ENCODE peak calls at places on chromosomes 7 and 10, in ten cellular contexts. One of them, this sample, is unnamed.

GRCh38 chr10:124446830-124447740 is 2.8 kb downstream of the NKX1-2 start:
- DNase-seq in mesothelial cell of epicardium: no peak
- DNase-seq in tibial nerve: no peak
- DNase-seq in GM20000: peak
- DNase-seq in activated CD8-positive, alpha-beta T cell treated with anti-CD3 and anti-CD28 coated beads for 36 hours: no peak
- DNase-seq in fibroblast of lung: no peak
- DNase-seq in Calu3: no peak
- DNase-seq in spleen: no peak
- DNase-seq in fibroblast of pulmonary artery: no peak
- DNase-seq in cardiac fibroblast: no peak
- DNase-seq in this sample: no peak

GRCh38 chr10:118522791-118523498 is 72.5 kb downstream of the PRLHR start:
- DNase-seq in cardiac fibroblast: peak
- DNase-seq in tibial nerve: no peak
- DNase-seq in activated CD8-positive, alpha-beta T cell treated with anti-CD3 and anti-CD28 coated beads for 36 hours: no peak
- DNase-seq in fibroblast of pulmonary artery: peak
- DNase-seq in mesothelial cell of epicardium: no peak
- DNase-seq in fibroblast of lung: no peak
- DNase-seq in Calu3: no peak
- DNase-seq in spleen: no peak
- DNase-seq in GM20000: no peak
- DNase-seq in this sample: no peak

GRCh38 chr7:39678935-39679690 is 55.7 kb downstream of the RALA start:
- DNase-seq in tibial nerve: no peak
- DNase-seq in fibroblast of pulmonary artery: no peak
- DNase-seq in mesothelial cell of epicardium: no peak
- DNase-seq in spleen: no peak
- DNase-seq in Calu3: no peak
- DNase-seq in GM20000: no peak
- DNase-seq in cardiac fibroblast: no peak
- DNase-seq in activated CD8-positive, alpha-beta T cell treated with anti-CD3 and anti-CD28 coated beads for 36 hours: no peak
- DNase-seq in fibroblast of lung: peak
- DNase-seq in this sample: no peak

GRCh38 chr7:134766779-134767566 is 12.5 kb upstream of the CALD1 start:
- DNase-seq in tibial nerve: peak
- DNase-seq in fibroblast of lung: peak
- DNase-seq in Calu3: peak
- DNase-seq in activated CD8-positive, alpha-beta T cell treated with anti-CD3 and anti-CD28 coated beads for 36 hours: no peak
- DNase-seq in GM20000: peak
- DNase-seq in mesothelial cell of epicardium: no peak
- DNase-seq in fibroblast of pulmonary artery: peak
- DNase-seq in spleen: no peak
- DNase-seq in cardiac fibroblast: peak
- DNase-seq in this sample: no peak

GRCh38 chr7:130063036-130063435 is 7.3 kb upstream of the KLHDC10 start:
- DNase-seq in mesothelial cell of epicardium: peak
- DNase-seq in activated CD8-positive, alpha-beta T cell treated with anti-CD3 and anti-CD28 coated beads for 36 hours: peak
- DNase-seq in spleen: peak
- DNase-seq in tibial nerve: no peak
- DNase-seq in GM20000: peak
- DNase-seq in fibroblast of lung: peak
- DNase-seq in cardiac fibroblast: peak
- DNase-seq in fibroblast of pulmonary artery: peak
- DNase-seq in Calu3: peak
- DNase-seq in this sample: no peak

GRCh38 chr7:85023066-85023687 is 163.7 kb downstream of the SEMA3D start:
- DNase-seq in mesothelial cell of epicardium: no peak
- DNase-seq in cardiac fibroblast: peak
- DNase-seq in fibroblast of pulmonary artery: peak
- DNase-seq in spleen: no peak
- DNase-seq in activated CD8-positive, alpha-beta T cell treated with anti-CD3 and anti-CD28 coated beads for 36 hours: peak
- DNase-seq in GM20000: no peak
- DNase-seq in tibial nerve: peak
- DNase-seq in Calu3: peak
- DNase-seq in fibroblast of lung: peak
- DNase-seq in this sample: no peak

GRCh38 chr7:5406957-5407930 is 16.4 kb downstream of the TNRC18 start:
- DNase-seq in tibial nerve: no peak
- DNase-seq in Calu3: no peak
- DNase-seq in fibroblast of lung: no peak
- DNase-seq in cardiac fibroblast: no peak
- DNase-seq in fibroblast of pulmonary artery: no peak
- DNase-seq in GM20000: no peak
- DNase-seq in activated CD8-positive, alpha-beta T cell treated with anti-CD3 and anti-CD28 coated beads for 36 hours: no peak
- DNase-seq in mesothelial cell of epicardium: no peak
- DNase-seq in spleen: no peak
- DNase-seq in this sample: no peak

GRCh38 chr7:142459557-142459963 is 201.7 kb upstream of the PRSS58 start:
- DNase-seq in fibroblast of lung: peak
- DNase-seq in tibial nerve: no peak
- DNase-seq in GM20000: peak
- DNase-seq in cardiac fibroblast: peak
- DNase-seq in activated CD8-positive, alpha-beta T cell treated with anti-CD3 and anti-CD28 coated beads for 36 hours: peak
- DNase-seq in mesothelial cell of epicardium: no peak
- DNase-seq in fibroblast of pulmonary artery: peak
- DNase-seq in Calu3: peak
- DNase-seq in spleen: no peak
- DNase-seq in this sample: no peak

GRCh38 chr7:50782376-50783208 is at the start of gene GRB10:
- DNase-seq in mesothelial cell of epicardium: no peak
- DNase-seq in GM20000: no peak
- DNase-seq in spleen: no peak
- DNase-seq in cardiac fibroblast: peak
- DNase-seq in tibial nerve: no peak
- DNase-seq in fibroblast of pulmonary artery: peak
- DNase-seq in activated CD8-positive, alpha-beta T cell treated with anti-CD3 and anti-CD28 coated beads for 36 hours: no peak
- DNase-seq in Calu3: peak
- DNase-seq in fibroblast of lung: peak
- DNase-seq in this sample: peak

GRCh38 chr7:157726764-157727163 is 390.0 kb downstream of the DNAJB6 start:
- DNase-seq in fibroblast of lung: no peak
- DNase-seq in Calu3: no peak
- DNase-seq in activated CD8-positive, alpha-beta T cell treated with anti-CD3 and anti-CD28 coated beads for 36 hours: no peak
- DNase-seq in tibial nerve: no peak
- DNase-seq in spleen: no peak
- DNase-seq in fibroblast of pulmonary artery: no peak
- DNase-seq in cardiac fibroblast: no peak
- DNase-seq in GM20000: no peak
- DNase-seq in mesothelial cell of epicardium: no peak
- DNase-seq in this sample: no peak

GRCh38 chr7:157730614-157731013 is 393.8 kb downstream of the DNAJB6 start:
- DNase-seq in Calu3: no peak
- DNase-seq in GM20000: no peak
- DNase-seq in fibroblast of lung: no peak
- DNase-seq in tibial nerve: no peak
- DNase-seq in activated CD8-positive, alpha-beta T cell treated with anti-CD3 and anti-CD28 coated beads for 36 hours: no peak
- DNase-seq in fibroblast of pulmonary artery: no peak
- DNase-seq in mesothelial cell of epicardium: no peak
- DNase-seq in cardiac fibroblast: no peak
- DNase-seq in spleen: no peak
- DNase-seq in this sample: no peak

GRCh38 chr7:157727964-157728615 is 391.3 kb downstream of the DNAJB6 start:
- DNase-seq in spleen: no peak
- DNase-seq in GM20000: no peak
- DNase-seq in mesothelial cell of epicardium: no peak
- DNase-seq in tibial nerve: no peak
- DNase-seq in fibroblast of lung: no peak
- DNase-seq in cardiac fibroblast: no peak
- DNase-seq in Calu3: no peak
- DNase-seq in activated CD8-positive, alpha-beta T cell treated with anti-CD3 and anti-CD28 coated beads for 36 hours: no peak
- DNase-seq in fibroblast of pulmonary artery: no peak
- DNase-seq in this sample: no peak

GRCh38 chr7:157734926-157735640 is 398.3 kb downstream of the DNAJB6 start:
- DNase-seq in fibroblast of pulmonary artery: no peak
- DNase-seq in mesothelial cell of epicardium: no peak
- DNase-seq in spleen: no peak
- DNase-seq in tibial nerve: no peak
- DNase-seq in fibroblast of lung: no peak
- DNase-seq in cardiac fibroblast: no peak
- DNase-seq in Calu3: no peak
- DNase-seq in activated CD8-positive, alpha-beta T cell treated with anti-CD3 and anti-CD28 coated beads for 36 hours: no peak
- DNase-seq in GM20000: no peak
- DNase-seq in this sample: no peak

GRCh38 chr7:157729566-157729965 is 392.8 kb downstream of the DNAJB6 start:
- DNase-seq in tibial nerve: no peak
- DNase-seq in fibroblast of pulmonary artery: no peak
- DNase-seq in cardiac fibroblast: no peak
- DNase-seq in spleen: no peak
- DNase-seq in GM20000: no peak
- DNase-seq in fibroblast of lung: no peak
- DNase-seq in activated CD8-positive, alpha-beta T cell treated with anti-CD3 and anti-CD28 coated beads for 36 hours: no peak
- DNase-seq in mesothelial cell of epicardium: no peak
- DNase-seq in Calu3: no peak
- DNase-seq in this sample: no peak
- TF ChIP-seq CTCF in tibial nerve: no peak
- TF ChIP-seq CTCF in fibroblast of pulmonary artery: no peak
- TF ChIP-seq CTCF in cardiac fibroblast: no peak
- TF ChIP-seq CTCF in spleen: no peak
- TF ChIP-seq CTCF in GM20000: no peak
- TF ChIP-seq CTCF in fibroblast of lung: no peak
- TF ChIP-seq CTCF in activated CD8-positive, alpha-beta T cell treated with anti-CD3 and anti-CD28 coated beads for 36 hours: no peak
- TF ChIP-seq CTCF in mesothelial cell of epicardium: no peak
- TF ChIP-seq CTCF in Calu3: no peak
- TF ChIP-seq CTCF in this sample: no peak

DNA sequence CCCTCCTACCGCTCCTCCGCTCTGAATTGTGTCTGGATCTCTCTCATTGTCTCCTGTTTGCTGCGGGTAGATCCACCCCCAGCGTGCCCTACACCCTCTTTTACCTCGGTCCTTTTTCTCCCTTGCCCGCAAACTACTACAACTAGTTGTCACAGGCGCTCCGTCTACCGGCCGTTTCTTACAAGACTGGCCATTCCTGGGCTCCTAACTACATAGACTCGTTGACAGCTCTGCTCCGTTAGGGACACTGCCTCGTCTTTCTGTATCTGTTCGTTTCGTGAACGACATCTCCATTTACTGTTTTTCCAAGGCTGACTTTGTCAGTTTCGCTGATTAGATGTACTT is 793 bp downstream of the TAF3 start:
- DNase-seq in mesothelial cell of epicardium: no peak
- DNase-seq in tibial nerve: peak
- DNase-seq in GM20000: peak
- DNase-seq in fibroblast of lung: peak
- DNase-seq in Calu3: peak
- DNase-seq in cardiac fibroblast: peak
- DNase-seq in spleen: no peak
- DNase-seq in activated CD8-positive, alpha-beta T cell treated with anti-CD3 and anti-CD28 coated beads for 36 hours: peak
- DNase-seq in fibroblast of pulmonary artery: peak
- DNase-seq in this sample: no peak
- TF ChIP-seq CTCF in mesothelial cell of epicardium: no peak
- TF ChIP-seq CTCF in tibial nerve: no peak
- TF ChIP-seq CTCF in GM20000: peak
- TF ChIP-seq CTCF in fibroblast of lung: peak
- TF ChIP-seq CTCF in Calu3: no peak
- TF ChIP-seq CTCF in cardiac fibroblast: peak
- TF ChIP-seq CTCF in spleen: no peak
- TF ChIP-seq CTCF in activated CD8-positive, alpha-beta T cell treated with anti-CD3 and anti-CD28 coated beads for 36 hours: peak
- TF ChIP-seq CTCF in fibroblast of pulmonary artery: peak
- TF ChIP-seq CTCF in this sample: no peak

GRCh38 chr10:102117391-102118159 is 2.6 kb downstream of the LDB1 start:
- DNase-seq in fibroblast of lung: peak
- DNase-seq in tibial nerve: peak
- DNase-seq in mesothelial cell of epicardium: peak
- DNase-seq in cardiac fibroblast: peak
- DNase-seq in fibroblast of pulmonary artery: peak
- DNase-seq in GM20000: no peak
- DNase-seq in Calu3: peak
- DNase-seq in activated CD8-positive, alpha-beta T cell treated with anti-CD3 and anti-CD28 coated beads for 36 hours: peak
- DNase-seq in spleen: peak
- DNase-seq in this sample: peak
- TF ChIP-seq CTCF in fibroblast of lung: no peak
- TF ChIP-seq CTCF in tibial nerve: peak
- TF ChIP-seq CTCF in mesothelial cell of epicardium: no peak
- TF ChIP-seq CTCF in cardiac fibroblast: peak
- TF ChIP-seq CTCF in fibroblast of pulmonary artery: peak
- TF ChIP-seq CTCF in GM20000: no peak
- TF ChIP-seq CTCF in Calu3: no peak
- TF ChIP-seq CTCF in activated CD8-positive, alpha-beta T cell treated with anti-CD3 and anti-CD28 coated beads for 36 hours: peak
- TF ChIP-seq CTCF in spleen: peak
- TF ChIP-seq CTCF in this sample: no peak

GRCh38 chr7:118068-118802 is 74.1 kb upstream of the FAM20C start:
- DNase-seq in fibroblast of lung: no peak
- DNase-seq in Calu3: no peak
- DNase-seq in tibial nerve: no peak
- DNase-seq in fibroblast of pulmonary artery: no peak
- DNase-seq in GM20000: no peak
- DNase-seq in cardiac fibroblast: no peak
- DNase-seq in spleen: no peak
- DNase-seq in activated CD8-positive, alpha-beta T cell treated with anti-CD3 and anti-CD28 coated beads for 36 hours: no peak
- DNase-seq in mesothelial cell of epicardium: no peak
- DNase-seq in this sample: peak

GRCh38 chr7:119377-120163 is 72.8 kb upstream of the FAM20C start:
- DNase-seq in tibial nerve: peak
- DNase-seq in GM20000: no peak
- DNase-seq in cardiac fibroblast: peak
- DNase-seq in activated CD8-positive, alpha-beta T cell treated with anti-CD3 and anti-CD28 coated beads for 36 hours: no peak
- DNase-seq in fibroblast of pulmonary artery: no peak
- DNase-seq in Calu3: no peak
- DNase-seq in fibroblast of lung: peak
- DNase-seq in mesothelial cell of epicardium: no peak
- DNase-seq in spleen: no peak
- DNase-seq in this sample: peak

GRCh38 chr7:120164-120555 is 72.2 kb upstream of the FAM20C start:
- DNase-seq in activated CD8-positive, alpha-beta T cell treated with anti-CD3 and anti-CD28 coated beads for 36 hours: no peak
- DNase-seq in GM20000: no peak
- DNase-seq in Calu3: no peak
- DNase-seq in tibial nerve: no peak
- DNase-seq in mesothelial cell of epicardium: no peak
- DNase-seq in cardiac fibroblast: no peak
- DNase-seq in fibroblast of lung: no peak
- DNase-seq in fibroblast of pulmonary artery: no peak
- DNase-seq in spleen: no peak
- DNase-seq in this sample: no peak

GRCh38 chr7:120591-120991 is 71.8 kb upstream of the FAM20C start:
- DNase-seq in fibroblast of pulmonary artery: no peak
- DNase-seq in tibial nerve: no peak
- DNase-seq in fibroblast of lung: no peak
- DNase-seq in cardiac fibroblast: no peak
- DNase-seq in Calu3: peak
- DNase-seq in GM20000: no peak
- DNase-seq in spleen: no peak
- DNase-seq in mesothelial cell of epicardium: no peak
- DNase-seq in activated CD8-positive, alpha-beta T cell treated with anti-CD3 and anti-CD28 coated beads for 36 hours: no peak
- DNase-seq in this sample: no peak

DNA sequence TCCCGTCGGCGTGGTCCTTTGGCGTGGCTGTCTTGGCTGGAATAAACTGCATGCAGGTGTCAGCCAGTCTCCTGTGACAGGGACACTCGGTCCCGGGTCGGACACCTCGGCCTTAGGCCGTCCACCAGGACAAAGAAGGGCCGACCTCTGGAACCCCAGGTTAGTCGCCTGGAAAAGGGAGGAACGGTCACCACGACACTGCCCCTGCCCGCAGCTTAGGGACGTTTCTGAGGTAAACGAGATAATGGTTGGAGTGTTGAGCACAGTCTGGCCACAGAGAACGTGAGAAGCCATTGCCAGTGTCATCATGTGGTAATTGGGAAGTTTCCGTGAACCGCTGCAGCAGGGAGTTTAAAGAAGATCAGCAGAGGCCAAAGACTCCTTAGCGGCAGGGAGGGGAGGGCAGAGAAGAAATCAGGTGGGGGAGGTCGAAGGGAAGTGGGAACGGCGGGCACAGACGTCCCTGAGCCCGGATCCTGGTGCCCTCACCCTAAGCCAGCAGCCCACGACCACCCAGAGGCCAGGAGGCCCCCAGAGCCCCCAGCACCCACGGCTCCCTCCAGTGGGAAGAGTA is 73.5 kb upstream of the FAM20C start:
- DNase-seq in Calu3: no peak
- DNase-seq in activated CD8-positive, alpha-beta T cell treated with anti-CD3 and anti-CD28 coated beads for 36 hours: no peak
- DNase-seq in GM20000: no peak
- DNase-seq in cardiac fibroblast: no peak
- DNase-seq in fibroblast of pulmonary artery: no peak
- DNase-seq in mesothelial cell of epicardium: no peak
- DNase-seq in tibial nerve: no peak
- DNase-seq in fibroblast of lung: no peak
- DNase-seq in spleen: no peak
- DNase-seq in this sample: peak
- TF ChIP-seq CTCF in Calu3: no peak
- TF ChIP-seq CTCF in activated CD8-positive, alpha-beta T cell treated with anti-CD3 and anti-CD28 coated beads for 36 hours: no peak
- TF ChIP-seq CTCF in GM20000: no peak
- TF ChIP-seq CTCF in cardiac fibroblast: no peak
- TF ChIP-seq CTCF in fibroblast of pulmonary artery: no peak
- TF ChIP-seq CTCF in mesothelial cell of epicardium: no peak
- TF ChIP-seq CTCF in tibial nerve: no peak
- TF ChIP-seq CTCF in fibroblast of lung: no peak
- TF ChIP-seq CTCF in spleen: no peak
- TF ChIP-seq CTCF in this sample: no peak